ENCODE peak calls at places on chromosomes 3 and 15, in seven cellular contexts. B is pons; K is activated T-cell treated with anti-CD3 and anti-CD28 coated beads, Interleukin-2, amount 50 U/mL, for 24 hours; M is left kidney; J is fibroblast of pulmonary artery; Y is left ventricle myocardium inferior; W is ureter. L is an unnamed sample.

GRCh38 chr3:193400304-193400703 is 21.8 kb upstream of the ATP13A5 start:
- DNase-seq in Y (no peak), B (peak; percentile 35), M (no peak), W (no peak), K (no peak), J (no peak), L (peak; percentile 9)

GRCh38 chr3:122357828-122358617 is 25.0 kb downstream of the MIX23 start:
- DNase-seq in W (no peak), Y (no peak), M (no peak), K (no peak), B (no peak), J (no peak), L (no peak)

GRCh38 chr3:127787071-127787490 is 35.2 kb downstream of the MGLL start:
- DNase-seq in Y (peak; percentile 49), J (no peak), B (peak; percentile 78), K (no peak), M (no peak), W (peak; percentile 76), L (peak; percentile 71)

GRCh38 chr15:31352911-31353811 is 26.5 kb downstream of the KLF13 start:
- DNase-seq in J (peak; percentile 90), W (peak; percentile 74), Y (peak; percentile 77), B (peak; percentile 96), K (no peak), M (peak; percentile 65), L (peak; percentile 53)

GRCh38 chr3:154427685-154428291 is 2.2 kb downstream of the GPR149 start:
- DNase-seq in Y (no peak), M (peak; percentile 21), J (no peak), B (no peak), K (no peak), W (no peak), L (no peak)

GRCh38 chr3:3707858-3708768 is 91.1 kb upstream of the LRRN1 start:
- DNase-seq in J (no peak), K (no peak), M (peak; percentile 35), Y (no peak), B (no peak), W (no peak), L (no peak)

GRCh38 chr15:52228928-52229327 is 37.7 kb upstream of the GNB5 start:
- DNase-seq in W (peak; percentile 47), J (peak; percentile 20), B (no peak), Y (no peak), K (no peak), M (peak; percentile 87), L (no peak)

GRCh38 chr3:32844914-32845313 is 27.1 kb downstream of the TRIM71 start:
- DNase-seq in B (no peak), M (no peak), J (no peak), Y (no peak), K (no peak), W (no peak), L (no peak)

GRCh38 chr3:182729903-182730674 is 63.2 kb upstream of the ATP11B start:
- DNase-seq in J (no peak), M (peak; percentile 49), K (no peak), B (no peak), W (no peak), Y (no peak), L (no peak)

GRCh38 chr3:40464339-40465110 is 7.4 kb downstream of the RPL14 start:
- DNase-seq in M (no peak), W (no peak), Y (no peak), K (no peak), J (no peak), B (no peak), L (no peak)

GRCh38 chr3:114758828-114759709 is 388.0 kb downstream of the ZBTB20 start:
- DNase-seq in M (peak; percentile 8), B (peak; percentile 47), Y (no peak), J (peak; percentile 84), W (no peak), K (no peak), L (no peak)

L was measured in substantia nigra.